ENCODE peak calls at places on chromosome 5, in five cellular contexts. H, X, O, D and B are unnamed samples.
A peak's percentile ranks its signal among the peaks of the same experiment; 100 is the strongest.

GRCh38 chr5:122350496-122350895 is 38.5 kb downstream of the SNCAIP start:
- DNase-seq in O (no peak), D (no peak), X (no peak), H (no peak), B (no peak)

GRCh38 chr5:14273207-14273767 is 130.1 kb downstream of the TRIO start:
- DNase-seq in O (no peak), D (peak; percentile 95), X (no peak), H (no peak), B (no peak)

GRCh38 chr5:77852514-77853352 is 76.6 kb upstream of the TBCA start:
- DNase-seq in O (peak; percentile 85), X (peak; percentile 96), D (peak; percentile 94), H (peak; percentile 86), B (peak; percentile 65)

GRCh38 chr5:143315214-143315613 is 88.3 kb downstream of the NR3C1 start:
- DNase-seq in O (no peak), X (no peak), H (no peak), D (no peak), B (no peak)

GRCh38 chr5:132510076-132510475 is 19.5 kb upstream of the IRF1 start:
- DNase-seq in X (no peak), D (no peak), H (peak; percentile 36), O (peak; percentile 75), B (peak; percentile 79)

GRCh38 chr5:125786021-125786420 is 637.2 kb upstream of the GRAMD2B start:
- DNase-seq in X (no peak), D (no peak), H (no peak), O (no peak), B (no peak)

GRCh38 chr5:135016926-135017325 is 17.1 kb downstream of the PITX1 start:
- DNase-seq in D (no peak), X (no peak), O (no peak), H (no peak), B (no peak)

GRCh38 chr5:125485003-125485641 is 738.7 kb upstream of the ZNF608 start:
- DNase-seq in H (peak; percentile 92), O (peak; percentile 95), X (peak; percentile 92), D (peak; percentile 37), B (peak; percentile 91)

GRCh38 chr5:11234501-11234911 is 473.5 kb upstream of the DAP start:
- DNase-seq in O (no peak), D (peak; percentile 4), X (no peak), H (peak; percentile 25), B (no peak)

GRCh38 chr5:180590543-180591248 is 603 bp downstream of the SCGB3A1 start:
- DNase-seq in O (no peak), D (no peak), X (no peak), H (no peak), B (no peak)